ENCODE peak calls at places on chromosomes 13 and 19, in nine cellular contexts. S, M, G, U, N, A, B, J and H are unnamed samples.

GRCh38 chr13:63304497-63304896 is 1888.8 kb upstream of the PCDH20 start:
- DNase-seq in B (no peak), U (no peak), S (no peak), G (no peak), M (no peak), N (no peak), J (no peak), A (no peak), H (no peak)

GRCh38 chr19:40255619-40256166 is 29.2 kb upstream of the CCNP start:
- DNase-seq in B (no peak), U (no peak), A (no peak), S (no peak), G (no peak), J (no peak), N (no peak), M (no peak), H (no peak)

GRCh38 chr19:29685326-29685725 is 20.1 kb downstream of the PLEKHF1 start:
- DNase-seq in U (no peak), J (no peak), G (no peak), M (no peak), S (no peak), N (no peak), A (no peak), B (no peak), H (no peak)

GRCh38 chr13:87884874-87885273 is 213.7 kb downstream of the SLITRK5 start:
- DNase-seq in A (no peak), M (peak), B (no peak), U (no peak), G (no peak), S (no peak), N (peak), J (peak), H (no peak)

GRCh38 chr19:47628058-47628771 is 19.3 kb downstream of the BICRA start:
- DNase-seq in N (no peak), A (no peak), M (no peak), G (no peak), U (no peak), B (no peak), S (no peak), J (no peak), H (no peak)

GRCh38 chr13:52780092-52780491 is 40.5 kb upstream of the CNMD start:
- DNase-seq in S (no peak), A (no peak), G (no peak), M (no peak), J (no peak), U (no peak), N (no peak), B (no peak), H (no peak)

GRCh38 chr19:7921302-7921954 is 1.3 kb downstream of the SNAPC2 start:
- DNase-seq in G (no peak), N (no peak), U (no peak), M (no peak), A (no peak), B (no peak), J (no peak), S (no peak), H (no peak)

GRCh38 chr13:113639661-113640262 is 18.2 kb downstream of the ATP4B start:
- DNase-seq in G (no peak), J (no peak), U (no peak), S (no peak), M (no peak), B (no peak), A (no peak), N (no peak), H (no peak)

GRCh38 chr13:100139822-100140221 is 50.9 kb downstream of the PCCA start:
- DNase-seq in M (no peak), N (no peak), B (no peak), S (no peak), U (no peak), J (no peak), G (no peak), A (no peak), H (no peak)

GRCh38 chr19:2113436-2114211 is 16.9 kb downstream of the IZUMO4 start:
- DNase-seq in U (no peak), A (no peak), M (no peak), B (no peak), J (peak), N (peak), G (no peak), S (no peak), H (no peak)

GRCh38 chr19:7902796-7903243 is 857 bp upstream of the MAP2K7 start:
- DNase-seq in J (no peak), A (no peak), G (no peak), U (no peak), M (no peak), S (no peak), B (no peak), N (no peak), H (no peak)

GRCh38 chr19:2856457-2857055 is 10.6 kb upstream of the ZNF556 start:
- DNase-seq in A (peak), B (no peak), N (no peak), S (no peak), U (no peak), J (no peak), M (no peak), G (no peak), H (no peak)

GRCh38 chr13:45943965-45944364 is 92.4 kb upstream of the SIAH3 start:
- DNase-seq in S (no peak), M (no peak), B (no peak), J (no peak), N (no peak), G (no peak), A (no peak), U (no peak), H (no peak)

GRCh38 chr19:48069435-48069834 is 25.6 kb upstream of the CABP5 start:
- DNase-seq in M (no peak), U (no peak), N (no peak), B (no peak), A (no peak), J (no peak), S (no peak), G (no peak), H (no peak)

GRCh38 chr19:49641688-49642487 is at the start of gene SCAF1:
- DNase-seq in U (peak), A (peak), M (peak), J (peak), B (peak), G (peak), N (peak), S (peak), H (peak)

GRCh38 chr13:31797154-31797775 is 57.9 kb downstream of the RXFP2 start:
- DNase-seq in B (no peak), A (no peak), N (peak), S (no peak), G (no peak), U (no peak), J (peak), M (peak), H (no peak)

GRCh38 chr19:35868823-35869326 is 501 bp downstream of the APLP1 start:
- DNase-seq in A (no peak), J (no peak), B (no peak), S (no peak), N (no peak), U (no peak), G (no peak), M (no peak), H (no peak)

GRCh38 chr19:16190198-16190597 is 5.0 kb downstream of the FAM32A start:
- DNase-seq in G (no peak), S (no peak), U (no peak), M (no peak), N (no peak), B (no peak), A (no peak), J (no peak), H (no peak)

GRCh38 chr19:46454244-46454643 is 17.1 kb downstream of the PNMA8A start:
- DNase-seq in J (no peak), B (no peak), M (no peak), S (no peak), G (no peak), N (no peak), A (no peak), U (no peak), H (no peak)

GRCh38 chr19:459724-460511 is 915 bp downstream of the SHC2 start:
- DNase-seq in B (no peak), N (no peak), A (no peak), S (peak), M (peak), J (peak), G (no peak), U (no peak), H (peak)

GRCh38 chr13:98778749-98779148 is 26.3 kb upstream of the SLC15A1 start:
- DNase-seq in N (no peak), A (no peak), S (no peak), B (no peak), G (no peak), U (no peak), M (no peak), J (peak), H (no peak)

GRCh38 chr13:113980489-113981064 is 6.7 kb upstream of the C13orf46 start:
- DNase-seq in S (no peak), B (no peak), G (no peak), A (no peak), U (no peak), M (no peak), J (no peak), N (no peak), H (no peak)

GRCh38 chr13:20193142-20193923 is 595 bp upstream of the GJB2 start:
- DNase-seq in S (peak), M (no peak), B (no peak), U (no peak), A (no peak), N (no peak), G (no peak), J (no peak), H (no peak)

GRCh38 chr13:25137624-25137892 is 34.5 kb downstream of the AMER2 start:
- DNase-seq in B (no peak), G (no peak), A (no peak), J (no peak), M (no peak), N (no peak), U (no peak), S (no peak), H (no peak)